ENCODE peak calls at places on chromosomes 1 and 21, in five cellular contexts. G is K562, D is thyroid gland, I is neural crest cell, X is GM20000. P is an unnamed sample.

GRCh38 chr1:76998582-76999189 is 131.4 kb downstream of the ST6GALNAC5 start:
- DNase-seq in D (no peak), I (no peak), G (no peak), X (no peak), P (peak; percentile 84)

GRCh38 chr1:41486892-41487728 is 2.6 kb upstream of the EDN2 start:
- DNase-seq in D (no peak), G (no peak), X (peak; percentile 87), I (peak; percentile 33), P (no peak)

GRCh38 chr21:36962098-36962780 is 4.2 kb downstream of the HLCS start:
- DNase-seq in G (peak; percentile 33), D (no peak), X (no peak), I (no peak), P (no peak)

GRCh38 chr1:91515994-91516393 is 15.3 kb downstream of the CDC7 start:
- DNase-seq in X (no peak), G (no peak), D (no peak), I (no peak), P (no peak)

GRCh38 chr1:194366705-194367104 is 1180.3 kb upstream of the B3GALT2 start:
- DNase-seq in X (no peak), D (no peak), I (no peak), G (no peak), P (no peak)

GRCh38 chr1:230979952-230980351 is 1.1 kb downstream of the ARV1 start:
- DNase-seq in G (no peak), I (no peak), X (no peak), D (no peak), P (no peak)

GRCh38 chr21:15825699-15826098 is 95.9 kb downstream of the USP25 start:
- DNase-seq in G (no peak), I (no peak), D (no peak), X (no peak), P (no peak)

GRCh38 chr1:49677706-49678105 is 346.0 kb downstream of the AGBL4 start:
- DNase-seq in X (no peak), G (no peak), D (no peak), I (no peak), P (no peak)

GRCh38 chr1:59570524-59570923 is 244.2 kb upstream of the HOOK1 start:
- DNase-seq in X (no peak), I (no peak), D (no peak), G (no peak), P (no peak)

GRCh38 chr1:59564192-59564891 is 250.4 kb upstream of the HOOK1 start:
- DNase-seq in I (no peak), D (no peak), X (no peak), G (no peak), P (no peak)

GRCh38 chr1:59565611-59566410 is 248.9 kb upstream of the HOOK1 start:
- DNase-seq in I (no peak), D (no peak), X (no peak), G (no peak), P (peak; percentile 96)

GRCh38 chr1:59569198-59569597 is 245.6 kb upstream of the HOOK1 start:
- DNase-seq in G (no peak), I (no peak), X (no peak), D (no peak), P (no peak)

DNA sequence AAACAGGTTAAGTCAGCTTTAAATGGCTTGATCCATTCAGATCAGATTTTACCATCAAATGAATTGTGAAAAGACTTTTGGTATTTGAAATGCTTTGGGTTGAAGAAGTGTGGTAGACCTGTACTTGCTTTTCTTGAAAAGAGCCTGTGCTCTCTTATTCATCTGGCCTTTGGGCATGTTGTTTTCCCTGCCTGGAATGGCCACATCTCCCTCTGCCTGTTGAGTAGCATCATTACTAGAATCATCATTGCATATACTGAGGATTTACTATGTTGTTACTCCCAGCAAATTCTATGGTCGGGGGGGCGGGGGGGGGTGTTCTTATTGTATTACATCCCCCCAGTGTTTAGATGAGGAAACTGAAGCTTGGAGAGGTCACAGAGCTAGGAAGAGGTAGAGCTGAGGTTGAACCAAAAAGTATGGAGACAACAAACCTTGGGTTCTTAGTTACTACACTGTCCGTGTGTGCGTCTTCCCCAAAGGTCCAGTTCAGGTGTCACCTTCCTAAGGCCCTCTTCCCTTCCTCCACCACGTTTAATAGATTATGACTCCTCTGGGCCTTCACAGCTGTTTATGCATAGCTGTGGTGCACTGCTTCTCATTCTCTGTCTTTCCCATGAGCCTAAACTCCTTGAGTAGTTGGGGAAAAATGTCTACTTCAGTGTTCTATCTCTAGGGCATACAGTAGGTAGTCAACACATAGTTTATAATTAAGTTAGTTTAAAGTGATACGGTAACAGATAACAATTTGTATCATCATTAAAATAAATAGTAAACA is 246.4 kb upstream of the HOOK1 start:
- DNase-seq in G (no peak), D (no peak), X (no peak), I (no peak), P (no peak)
- TF ChIP-seq CTCF in G (no peak), D (peak; percentile 8), X (no peak), I (no peak), P (peak; percentile 44)

GRCh38 chr1:167541610-167542009 is 12.0 kb downstream of the CREG1 start:
- DNase-seq in X (no peak), G (no peak), I (no peak), D (no peak), P (no peak)

GRCh38 chr1:167541013-167541412 is 12.5 kb downstream of the CREG1 start:
- DNase-seq in G (no peak), I (no peak), X (no peak), D (no peak), P (no peak)

GRCh38 chr1:167533851-167534300 is 15.5 kb upstream of the CD247 start:
- DNase-seq in X (peak; percentile 76), I (peak; percentile 84), G (peak; percentile 87), D (peak; percentile 77), P (no peak)

GRCh38 chr1:167542109-167543032 is 11.2 kb downstream of the CREG1 start:
- DNase-seq in D (no peak), X (peak; percentile 28), G (no peak), I (no peak), P (no peak)

GRCh38 chr1:167538657-167539056 is 14.9 kb downstream of the CREG1 start:
- DNase-seq in G (no peak), X (no peak), D (no peak), I (no peak), P (no peak)
- TF ChIP-seq CTCF in G (no peak), X (no peak), D (no peak), I (no peak), P (peak; percentile 15)

GRCh38 chr1:212285685-212286436 is 651 bp downstream of the PPP2R5A start:
- DNase-seq in X (peak; percentile 69), G (peak; percentile 82), D (peak; percentile 84), I (peak; percentile 52), P (no peak)

GRCh38 chr1:212284332-212284743 is 872 bp upstream of the PPP2R5A start:
- DNase-seq in I (no peak), G (no peak), X (no peak), D (no peak), P (no peak)

GRCh38 chr1:212283741-212284140 is 1.5 kb upstream of the PPP2R5A start:
- DNase-seq in D (no peak), G (peak; percentile 29), I (no peak), X (no peak), P (no peak)

GRCh38 chr1:212286437-212287131 is 1.4 kb downstream of the PPP2R5A start:
- DNase-seq in G (peak; percentile 68), I (no peak), D (peak; percentile 56), X (no peak), P (no peak)

DNA sequence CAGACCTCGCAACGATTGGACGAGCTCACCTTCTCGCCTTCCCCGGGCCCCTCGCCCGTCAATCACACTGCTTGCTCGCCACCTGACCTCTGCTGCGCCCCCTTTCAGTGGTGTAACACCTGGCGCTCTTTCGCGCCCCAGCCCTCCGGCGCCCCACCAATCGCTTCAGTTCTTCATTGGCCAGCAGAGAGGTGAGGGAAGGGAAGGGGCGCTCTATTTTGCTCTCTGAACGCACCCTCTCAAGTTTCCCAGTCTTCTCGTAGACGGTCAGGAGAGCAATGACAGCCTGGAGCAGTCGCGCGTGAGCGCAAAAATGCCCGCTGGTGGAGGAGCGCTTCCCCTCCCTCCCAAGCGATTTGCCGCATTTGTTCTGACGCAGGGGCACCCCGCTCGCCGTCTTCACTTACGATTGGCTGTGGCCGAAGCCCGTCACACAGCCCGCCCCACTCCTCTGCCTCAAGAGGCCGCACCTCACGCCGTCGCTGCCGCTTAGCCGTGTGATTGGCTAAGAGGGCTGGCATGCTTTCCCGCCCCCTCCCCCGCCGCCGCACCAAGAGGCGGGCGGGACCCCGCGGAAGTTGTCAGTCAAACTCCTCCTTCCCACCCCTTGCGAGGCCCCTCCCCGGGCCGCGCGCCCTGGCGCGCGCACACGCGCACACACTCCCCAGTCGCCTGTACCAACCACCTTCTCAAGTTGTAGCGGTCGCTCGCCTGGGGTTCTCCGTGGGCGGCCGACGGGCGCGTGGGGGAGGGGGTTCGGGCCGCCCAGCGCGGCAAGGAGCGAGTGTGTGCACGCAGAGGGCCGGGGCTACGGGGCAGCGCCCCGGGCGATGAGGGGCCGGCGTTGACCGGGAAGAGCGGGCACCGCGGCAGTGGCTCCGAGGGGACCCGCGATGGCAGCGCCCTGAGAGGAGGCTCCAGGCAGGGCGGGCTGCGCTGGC is at the start of gene PPP2R5A:
- DNase-seq in I (peak; percentile 92), X (peak; percentile 97), G (peak; percentile 100), D (peak; percentile 99), P (peak; percentile 97)
- TF ChIP-seq CTCF in I (peak; percentile 47), X (peak; percentile 33), G (peak; percentile 63), D (peak; percentile 35), P (no peak)

DNA sequence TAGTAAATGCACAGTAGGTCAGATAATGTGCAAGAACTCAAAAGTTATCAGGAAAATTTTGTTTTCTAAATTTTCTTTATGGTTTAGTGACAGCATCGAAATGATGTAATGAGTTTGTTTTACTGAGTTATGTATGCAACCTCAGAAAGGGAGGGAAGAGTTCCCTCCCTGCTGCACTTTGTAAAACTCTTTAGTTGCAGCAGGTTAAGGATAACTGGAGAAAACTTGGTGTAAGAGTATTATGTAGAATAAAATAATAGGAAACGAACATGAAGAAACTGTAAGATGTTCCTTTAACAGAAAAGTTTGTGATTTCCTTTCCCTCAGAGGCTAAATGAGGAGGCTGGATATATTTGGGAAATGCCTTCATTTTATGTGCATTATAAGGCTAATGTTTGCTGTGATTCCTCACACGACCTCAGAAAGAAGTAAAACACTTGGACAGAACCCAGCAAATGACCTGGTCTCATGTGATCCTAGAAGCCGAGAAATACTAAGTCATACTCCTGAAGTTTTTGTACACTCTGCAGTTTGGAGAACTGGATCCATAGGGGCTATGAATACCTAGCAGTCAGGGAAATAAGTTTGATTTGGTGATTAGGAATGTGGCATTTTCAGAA is 35.4 kb downstream of the ADGRL2 start:
- DNase-seq in I (no peak), G (no peak), X (no peak), D (no peak), P (no peak)
- TF ChIP-seq CTCF in I (no peak), G (no peak), X (no peak), D (no peak), P (no peak)

GRCh38 chr1:202958544-202959275 is 598 bp upstream of the ADIPOR1 start:
- DNase-seq in G (no peak), I (no peak), X (no peak), D (peak; percentile 21), P (no peak)

GRCh38 chr1:202959276-202959620 is 1.1 kb upstream of the ADIPOR1 start:
- DNase-seq in I (no peak), G (peak; percentile 73), X (no peak), D (no peak), P (no peak)

GRCh38 chr1:202954057-202954745 is 3.9 kb downstream of the ADIPOR1 start:
- DNase-seq in X (no peak), G (no peak), D (no peak), I (no peak), P (no peak)

GRCh38 chr1:202961220-202961880 is 3.2 kb upstream of the ADIPOR1 start:
- DNase-seq in I (no peak), G (no peak), D (no peak), X (no peak), P (no peak)

GRCh38 chr1:202957733-202958543 is at the start of gene ADIPOR1:
- DNase-seq in I (peak; percentile 76), D (peak; percentile 93), X (peak; percentile 99), G (peak; percentile 96), P (peak; percentile 21)
- TF ChIP-seq CTCF in I (peak; percentile 18), D (peak; percentile 19), X (no peak), G (no peak), P (no peak)